ENCODE peak calls at places on chromosomes 5 and 9, in five cellular contexts. L is lower leg skin, A is brain microvascular endothelial cell, X is fibroblast of mammary gland, C is nephron progenitor cell. V is an unnamed sample.

GRCh38 chr5:66248874-66249273 is 104.8 kb downstream of the SREK1 start:
- DNase-seq in L (no peak), C (no peak), A (no peak), X (no peak), V (no peak)

GRCh38 chr5:56375011-56375410 is 141.9 kb upstream of the ANKRD55 start:
- DNase-seq in X (no peak), L (no peak), A (no peak), C (no peak), V (no peak)

GRCh38 chr5:107820339-107820880 is 149.7 kb upstream of the EFNA5 start:
- DNase-seq in X (peak), A (no peak), L (no peak), C (no peak), V (no peak)

GRCh38 chr9:87702921-87703320 is 23.0 kb upstream of the CTSL start:
- DNase-seq in C (no peak), L (no peak), A (no peak), X (no peak), V (no peak)

GRCh38 chr9:124518116-124518515 is 10.9 kb upstream of the NR5A1 start:
- DNase-seq in X (no peak), A (no peak), C (no peak), L (no peak), V (no peak)

GRCh38 chr5:131795879-131796792 is 681 bp downstream of the FNIP1 start:
- DNase-seq in X (peak), C (peak), L (peak), A (peak), V (peak)

GRCh38 chr5:135239461-135240282 is 159.4 kb downstream of the MACROH2A1 start:
- DNase-seq in X (peak), C (no peak), L (no peak), A (no peak), V (peak)

GRCh38 chr9:114033397-114034103 is 44.5 kb downstream of the AMBP start:
- DNase-seq in L (peak), X (peak), A (no peak), C (peak), V (peak)

GRCh38 chr9:109232449-109232848 is 65.4 kb upstream of the FRRS1L start:
- DNase-seq in X (peak), L (no peak), C (no peak), A (peak), V (peak)

GRCh38 chr5:61264273-61264661 is 67.8 kb upstream of the ZSWIM6 start:
- DNase-seq in L (no peak), C (no peak), A (no peak), X (no peak), V (no peak)

GRCh38 chr9:100690438-100690837 is 112.6 kb downstream of the CAVIN4 start:
- DNase-seq in X (no peak), L (no peak), C (no peak), A (no peak), V (no peak)

GRCh38 chr9:77469515-77470197 is 178.5 kb downstream of the GNA14 start:
- DNase-seq in L (no peak), C (no peak), X (peak), A (no peak), V (no peak)

DNA sequence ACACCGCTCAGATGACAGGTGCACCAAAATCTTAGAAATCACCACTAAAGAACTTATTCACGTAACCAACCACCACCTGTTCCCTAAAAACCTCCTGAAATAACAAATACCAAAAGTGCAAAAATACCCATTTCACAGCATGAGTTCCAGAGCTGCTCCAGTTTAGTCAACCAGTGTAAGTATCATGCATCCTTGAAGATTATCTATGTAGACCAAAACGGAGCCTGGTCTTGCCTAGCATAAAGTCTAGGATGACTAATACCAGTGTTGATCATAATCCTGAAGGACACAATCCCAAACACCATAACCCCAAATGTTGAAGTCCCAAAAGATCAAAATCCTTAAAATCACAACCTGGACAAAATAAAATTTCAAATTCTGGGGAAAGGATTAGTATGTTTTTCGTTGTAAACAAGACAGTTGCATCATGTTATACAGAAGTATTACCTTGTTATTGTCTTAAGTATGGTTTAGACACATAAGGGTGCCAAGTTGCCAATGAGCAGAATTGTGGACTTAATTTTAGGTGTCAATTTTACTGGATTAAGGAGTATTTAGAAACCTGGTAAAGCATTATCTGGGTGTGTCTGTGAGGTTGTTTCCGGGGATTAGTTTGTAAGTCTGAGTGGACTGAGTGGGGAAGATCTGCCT is 18.1 kb downstream of the VCP start:
- DNase-seq in L (no peak), X (no peak), A (no peak), C (no peak), V (no peak)
- TF ChIP-seq CTCF in L (no peak), X (no peak), A (no peak), C (no peak), V (no peak)

GRCh38 chr9:99349870-99350269 is 127.8 kb downstream of the SEC61B start:
- DNase-seq in L (no peak), A (no peak), C (no peak), X (no peak), V (no peak)

GRCh38 chr9:99350461-99350860 is 128.4 kb downstream of the SEC61B start:
- DNase-seq in L (no peak), X (no peak), A (no peak), C (no peak), V (no peak)

GRCh38 chr9:99352786-99353185 is 130.7 kb downstream of the SEC61B start:
- DNase-seq in L (no peak), X (peak), C (no peak), A (no peak), V (no peak)

GRCh38 chr9:99353408-99353807 is 131.3 kb downstream of the SEC61B start:
- DNase-seq in C (no peak), A (peak), X (peak), L (peak), V (peak)

GRCh38 chr9:99351647-99352046 is 129.6 kb downstream of the SEC61B start:
- DNase-seq in C (no peak), A (no peak), X (no peak), L (no peak), V (no peak)
- TF ChIP-seq CTCF in C (no peak), A (peak), X (no peak), L (no peak), V (no peak)

DNA sequence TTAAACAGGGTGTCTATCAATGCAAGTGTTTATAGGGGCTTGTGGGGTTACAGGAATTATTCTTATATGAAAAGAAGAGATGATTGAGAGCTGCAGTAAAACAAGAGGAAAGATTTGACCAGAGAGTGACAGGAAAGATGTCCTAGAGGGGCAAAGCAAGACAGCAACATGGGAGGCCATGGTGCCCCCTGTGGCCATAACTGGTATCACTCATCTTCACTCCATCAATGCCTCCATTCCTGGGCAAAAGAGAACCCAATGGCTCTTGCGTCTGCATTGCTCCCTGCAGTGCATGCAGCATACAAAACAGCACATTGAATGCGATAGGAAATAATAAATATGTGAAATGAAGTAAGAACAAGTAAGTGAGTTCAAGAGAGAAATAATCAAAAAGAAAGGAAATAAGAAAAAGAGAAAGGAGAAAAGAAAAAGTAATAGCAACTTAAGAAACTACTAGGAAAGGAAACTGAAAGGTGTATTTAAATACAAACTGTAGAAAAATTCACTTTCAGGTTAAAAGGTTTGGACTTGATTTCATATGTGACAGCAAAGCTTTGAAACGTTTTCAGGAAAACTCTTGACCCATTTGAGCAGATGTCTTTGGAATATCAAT is 206.6 kb downstream of the SEMA5A start:
- DNase-seq in L (no peak), C (peak), A (no peak), X (no peak), V (no peak)
- TF ChIP-seq CTCF in L (no peak), C (peak), A (peak), X (peak), V (peak)

DNA sequence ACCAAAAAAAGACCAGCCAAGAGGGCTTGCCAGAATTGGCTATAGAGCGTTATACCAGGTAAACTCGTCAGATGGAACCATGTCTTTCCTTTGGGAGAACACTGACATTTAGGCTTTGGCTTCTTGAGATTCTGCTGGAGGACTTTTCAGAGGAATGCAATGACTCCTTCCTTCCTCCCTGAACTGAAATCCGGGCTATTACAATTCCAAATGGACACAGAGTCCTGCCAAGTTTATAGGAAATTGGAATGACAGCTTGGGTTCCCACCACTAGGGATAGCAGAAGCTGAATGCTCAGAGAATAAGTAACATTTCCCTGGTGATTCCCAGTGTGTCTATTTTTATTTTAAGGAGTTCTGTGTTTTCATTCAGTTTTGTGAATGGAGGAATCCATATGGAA is 143.0 kb downstream of the FGF1 start:
- DNase-seq in L (peak), A (no peak), C (no peak), X (peak), V (peak)
- TF ChIP-seq CTCF in L (no peak), A (peak), C (no peak), X (peak), V (peak)